ENCODE peak calls at places on chromosomes 2 and 18, in six cellular contexts. P, A, I, C, S and J are unnamed samples.

GRCh38 chr2:130872276-130873125 is 35.8 kb downstream of the ARHGEF4 start:
- DNase-seq in P (no peak), A (no peak), I (no peak), C (no peak), S (no peak), J (no peak)

GRCh38 chr2:237675326-237675725 is 47.9 kb downstream of the LRRFIP1 start:
- DNase-seq in P (no peak), A (no peak), I (no peak), C (no peak), S (no peak), J (no peak)

GRCh38 chr2:2837768-2838547 is 506.9 kb upstream of the MYT1L start:
- DNase-seq in P (no peak), A (no peak), I (no peak), C (no peak), S (no peak), J (no peak)

GRCh38 chr18:78911751-78912283 is 67.8 kb upstream of the SALL3 start:
- DNase-seq in P (no peak), A (no peak), I (no peak), C (no peak), S (no peak), J (no peak)

GRCh38 chr2:226792155-226792871 is 7.3 kb downstream of the IRS1 start:
- DNase-seq in P (no peak), A (no peak), I (peak), C (no peak), S (no peak), J (no peak)

GRCh38 chr18:62784966-62785413 is 69.6 kb downstream of the PHLPP1 start:
- DNase-seq in P (no peak), A (no peak), I (peak), C (no peak), S (no peak), J (no peak)

GRCh38 chr2:26346454-26347053 is at the start of gene ADGRF3:
- DNase-seq in P (peak), A (peak), I (peak), C (peak), S (peak), J (no peak)

GRCh38 chr2:74037379-74037860 is 52.7 kb downstream of the TET3 start:
- DNase-seq in P (no peak), A (no peak), I (peak), C (no peak), S (no peak), J (peak)

GRCh38 chr2:175151791-175152190 is 16.2 kb downstream of the ATF2 start:
- DNase-seq in P (no peak), A (no peak), I (no peak), C (no peak), S (no peak), J (no peak)

GRCh38 chr2:80053522-80054338 is 250.8 kb downstream of the LRRTM1 start:
- DNase-seq in P (no peak), A (no peak), I (no peak), C (no peak), S (no peak), J (no peak)

GRCh38 chr18:31161757-31162418 is 768 bp downstream of the DSC1 start:
- DNase-seq in P (no peak), A (no peak), I (no peak), C (no peak), S (no peak), J (no peak)

GRCh38 chr2:205169453-205169852 is 512.8 kb upstream of the NRP2 start:
- DNase-seq in P (no peak), A (no peak), I (no peak), C (no peak), S (no peak), J (no peak)

GRCh38 chr2:10036095-10036879 is 7.1 kb upstream of the KLF11 start:
- DNase-seq in P (peak), A (no peak), I (peak), C (no peak), S (no peak), J (peak)

GRCh38 chr18:69590150-69590549 is 189.5 kb downstream of the DOK6 start:
- DNase-seq in P (no peak), A (no peak), I (no peak), C (no peak), S (no peak), J (no peak)

GRCh38 chr18:22550366-22550765 is 132.7 kb upstream of the CTAGE1 start:
- DNase-seq in P (no peak), A (no peak), I (peak), C (no peak), S (no peak), J (no peak)